ENCODE peak calls at places on chromosomes 6 and 20, in six cellular contexts. One of them, this sample, is unnamed. For H3K27me3, the result is how much of the 10 kb centered on the place peaks cover.

GRCh38 chr20:25273541-25274358 is 25.9 kb downstream of the PYGB start:
- DNase-seq in heart right ventricle: peak
- DNase-seq in cardiac muscle cell: no peak
- DNase-seq in psoas muscle: peak
- DNase-seq in brain microvascular endothelial cell: no peak
- DNase-seq in vagina: no peak
- DNase-seq in this sample: peak

GRCh38 chr20:58717278-58718091 is 24.9 kb downstream of the NPEPL1 start:
- DNase-seq in cardiac muscle cell: no peak
- DNase-seq in vagina: no peak
- DNase-seq in brain microvascular endothelial cell: no peak
- DNase-seq in psoas muscle: peak
- DNase-seq in heart right ventricle: no peak
- DNase-seq in this sample: no peak

GRCh38 chr6:169173532-169174268 is 79.9 kb downstream of the THBS2 start:
- DNase-seq in heart right ventricle: no peak
- DNase-seq in psoas muscle: no peak
- DNase-seq in cardiac muscle cell: no peak
- DNase-seq in brain microvascular endothelial cell: no peak
- DNase-seq in vagina: peak
- DNase-seq in this sample: no peak

GRCh38 chr6:71287038-71287437 is 1.6 kb upstream of the OGFRL1 start:
- DNase-seq in cardiac muscle cell: no peak
- DNase-seq in brain microvascular endothelial cell: no peak
- DNase-seq in psoas muscle: no peak
- DNase-seq in heart right ventricle: peak
- DNase-seq in vagina: no peak
- DNase-seq in this sample: no peak

GRCh38 chr6:51684038-51684437 is 403.4 kb downstream of the PKHD1 start:
- DNase-seq in brain microvascular endothelial cell: no peak
- DNase-seq in vagina: no peak
- DNase-seq in cardiac muscle cell: no peak
- DNase-seq in psoas muscle: no peak
- DNase-seq in heart right ventricle: no peak
- DNase-seq in this sample: no peak

GRCh38 chr6:26103141-26103769 is 16.0 kb downstream of the HFE start:
- DNase-seq in heart right ventricle: no peak
- DNase-seq in psoas muscle: no peak
- DNase-seq in vagina: no peak
- DNase-seq in brain microvascular endothelial cell: peak
- DNase-seq in cardiac muscle cell: no peak
- DNase-seq in this sample: no peak

GRCh38 chr6:93721386-93722048 is 302.2 kb upstream of the EPHA7 start:
- DNase-seq in psoas muscle: no peak
- DNase-seq in brain microvascular endothelial cell: peak
- DNase-seq in cardiac muscle cell: peak
- DNase-seq in heart right ventricle: no peak
- DNase-seq in vagina: no peak
- DNase-seq in this sample: no peak

GRCh38 chr20:57570898-57571297 is 10.0 kb downstream of the PCK1 start:
- DNase-seq in psoas muscle: no peak
- DNase-seq in vagina: no peak
- DNase-seq in brain microvascular endothelial cell: no peak
- DNase-seq in cardiac muscle cell: no peak
- DNase-seq in heart right ventricle: no peak
- DNase-seq in this sample: no peak

DNA sequence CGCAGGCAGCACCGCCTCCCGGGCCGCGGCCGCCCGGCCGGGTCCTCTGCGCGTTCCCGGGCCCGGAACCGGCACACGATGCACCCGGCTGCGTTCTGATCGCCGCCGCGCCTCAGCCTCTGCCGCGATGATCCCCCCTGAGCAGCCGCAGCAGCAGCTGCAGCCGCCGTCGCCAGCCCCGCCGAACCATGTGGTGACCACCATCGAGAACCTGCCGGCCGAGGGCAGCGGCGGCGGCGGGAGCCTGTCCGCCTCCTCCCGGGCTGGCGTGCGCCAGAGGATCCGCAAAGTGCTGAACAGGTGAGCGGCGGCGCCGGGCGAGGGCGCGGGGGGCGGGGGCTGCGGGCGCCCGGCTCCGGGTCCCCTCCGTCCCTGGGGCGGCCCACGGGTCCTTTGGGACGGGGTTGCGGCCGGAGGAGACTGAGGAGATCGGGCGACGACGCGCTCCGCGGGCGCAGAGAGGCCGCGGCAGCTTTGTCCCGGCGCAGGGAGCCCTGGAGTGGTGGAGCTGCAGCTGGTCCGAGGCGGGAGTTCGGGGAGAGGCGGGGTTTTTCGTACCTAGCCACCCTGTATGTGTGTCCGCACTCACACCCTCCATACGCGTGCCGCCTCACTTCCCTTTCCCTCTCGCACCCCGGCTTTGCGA is 659 bp downstream of the SLC35F1 start:
- DNase-seq in cardiac muscle cell: peak
- DNase-seq in psoas muscle: peak
- DNase-seq in vagina: no peak
- DNase-seq in brain microvascular endothelial cell: no peak
- DNase-seq in heart right ventricle: no peak
- DNase-seq in this sample: peak
- H3K27me3 ChIP-seq in cardiac muscle cell: under half
- H3K27me3 ChIP-seq in psoas muscle: half or more
- H3K27me3 ChIP-seq in vagina: under half
- H3K27me3 ChIP-seq in brain microvascular endothelial cell: under half
- H3K27me3 ChIP-seq in heart right ventricle: half or more
- H3K27me3 ChIP-seq in this sample: half or more

GRCh38 chr6:160766657-160767018 is 64.6 kb downstream of the PLG start:
- DNase-seq in cardiac muscle cell: no peak
- DNase-seq in brain microvascular endothelial cell: no peak
- DNase-seq in psoas muscle: no peak
- DNase-seq in heart right ventricle: no peak
- DNase-seq in vagina: no peak
- DNase-seq in this sample: no peak

GRCh38 chr6:160764847-160765246 is 62.8 kb downstream of the PLG start:
- DNase-seq in brain microvascular endothelial cell: no peak
- DNase-seq in heart right ventricle: no peak
- DNase-seq in cardiac muscle cell: no peak
- DNase-seq in psoas muscle: no peak
- DNase-seq in vagina: no peak
- DNase-seq in this sample: no peak

GRCh38 chr6:160767019-160767646 is 65.1 kb downstream of the PLG start:
- DNase-seq in brain microvascular endothelial cell: peak
- DNase-seq in vagina: no peak
- DNase-seq in heart right ventricle: peak
- DNase-seq in cardiac muscle cell: peak
- DNase-seq in psoas muscle: peak
- DNase-seq in this sample: peak

GRCh38 chr6:160767647-160768019 is 65.6 kb downstream of the PLG start:
- DNase-seq in cardiac muscle cell: no peak
- DNase-seq in psoas muscle: no peak
- DNase-seq in brain microvascular endothelial cell: no peak
- DNase-seq in heart right ventricle: no peak
- DNase-seq in vagina: no peak
- DNase-seq in this sample: no peak

GRCh38 chr6:160765412-160765811 is 63.4 kb downstream of the PLG start:
- DNase-seq in brain microvascular endothelial cell: no peak
- DNase-seq in vagina: no peak
- DNase-seq in psoas muscle: no peak
- DNase-seq in heart right ventricle: no peak
- DNase-seq in cardiac muscle cell: no peak
- DNase-seq in this sample: no peak
- TF ChIP-seq CTCF in brain microvascular endothelial cell: no peak
- TF ChIP-seq CTCF in vagina: no peak
- TF ChIP-seq CTCF in psoas muscle: no peak
- TF ChIP-seq CTCF in heart right ventricle: no peak
- TF ChIP-seq CTCF in cardiac muscle cell: no peak
- TF ChIP-seq CTCF in this sample: no peak

GRCh38 chr20:6769953-6770831 is 2.7 kb downstream of the BMP2 start:
- DNase-seq in vagina: no peak
- DNase-seq in heart right ventricle: peak
- DNase-seq in brain microvascular endothelial cell: peak
- DNase-seq in psoas muscle: peak
- DNase-seq in cardiac muscle cell: peak
- DNase-seq in this sample: peak

GRCh38 chr20:6767166-6767535 is 335 bp upstream of the BMP2 start:
- DNase-seq in psoas muscle: no peak
- DNase-seq in cardiac muscle cell: no peak
- DNase-seq in heart right ventricle: no peak
- DNase-seq in vagina: no peak
- DNase-seq in brain microvascular endothelial cell: no peak
- DNase-seq in this sample: no peak

GRCh38 chr20:6767536-6768227 is at the start of gene BMP2:
- DNase-seq in vagina: no peak
- DNase-seq in heart right ventricle: peak
- DNase-seq in psoas muscle: peak
- DNase-seq in cardiac muscle cell: peak
- DNase-seq in brain microvascular endothelial cell: peak
- DNase-seq in this sample: peak

GRCh38 chr20:6766433-6766832 is 1.1 kb upstream of the BMP2 start:
- DNase-seq in heart right ventricle: no peak
- DNase-seq in cardiac muscle cell: no peak
- DNase-seq in brain microvascular endothelial cell: no peak
- DNase-seq in vagina: no peak
- DNase-seq in psoas muscle: no peak
- DNase-seq in this sample: no peak

DNA sequence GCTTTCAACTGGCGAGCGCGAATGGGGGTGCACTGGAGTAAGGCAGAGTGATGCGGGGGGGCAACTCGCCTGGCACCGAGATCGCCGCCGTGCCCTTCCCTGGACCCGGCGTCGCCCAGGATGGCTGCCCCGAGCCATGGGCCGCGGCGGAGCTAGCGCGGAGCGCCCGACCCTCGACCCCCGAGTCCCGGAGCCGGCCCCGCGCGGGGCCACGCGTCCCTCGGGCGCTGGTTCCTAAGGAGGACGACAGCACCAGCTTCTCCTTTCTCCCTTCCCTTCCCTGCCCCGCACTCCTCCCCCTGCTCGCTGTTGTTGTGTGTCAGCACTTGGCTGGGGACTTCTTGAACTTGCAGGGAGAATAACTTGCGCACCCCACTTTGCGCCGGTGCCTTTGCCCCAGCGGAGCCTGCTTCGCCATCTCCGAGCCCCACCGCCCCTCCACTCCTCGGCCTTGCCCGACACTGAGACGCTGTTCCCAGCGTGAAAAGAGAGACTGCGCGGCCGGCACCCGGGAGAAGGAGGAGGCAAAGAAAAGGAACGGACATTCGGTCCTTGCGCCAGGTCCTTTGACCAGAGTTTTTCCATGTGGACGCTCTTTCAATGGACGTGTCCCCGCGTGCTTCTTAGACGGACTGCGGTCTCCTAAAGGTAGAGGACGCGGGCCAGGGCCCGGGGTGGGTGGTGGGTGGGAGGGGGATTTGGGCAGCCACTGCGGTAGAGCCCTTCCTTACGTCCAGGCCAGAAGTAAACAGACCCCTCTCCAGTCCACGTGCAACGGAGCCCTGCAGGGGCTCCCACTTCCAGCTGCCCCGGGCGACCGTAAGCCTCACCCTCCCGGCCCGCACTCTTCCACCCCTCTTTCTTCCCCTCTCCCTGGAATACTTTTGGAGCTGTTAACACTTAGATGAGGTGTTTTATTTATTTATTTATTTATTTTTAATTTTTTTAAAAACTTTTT is 1.0 kb downstream of the BMP2 start:
- DNase-seq in cardiac muscle cell: peak
- DNase-seq in brain microvascular endothelial cell: peak
- DNase-seq in psoas muscle: peak
- DNase-seq in vagina: no peak
- DNase-seq in heart right ventricle: peak
- DNase-seq in this sample: peak
- H3K27me3 ChIP-seq in cardiac muscle cell: under half
- H3K27me3 ChIP-seq in brain microvascular endothelial cell: under half
- H3K27me3 ChIP-seq in psoas muscle: under half
- H3K27me3 ChIP-seq in vagina: under half
- H3K27me3 ChIP-seq in heart right ventricle: half or more
- H3K27me3 ChIP-seq in this sample: under half

GRCh38 chr6:80105972-80106417 is 476 bp upstream of the BCKDHB start:
- DNase-seq in brain microvascular endothelial cell: no peak
- DNase-seq in vagina: no peak
- DNase-seq in psoas muscle: no peak
- DNase-seq in heart right ventricle: no peak
- DNase-seq in cardiac muscle cell: no peak
- DNase-seq in this sample: no peak
- TF ChIP-seq CTCF in brain microvascular endothelial cell: no peak
- TF ChIP-seq CTCF in vagina: no peak
- TF ChIP-seq CTCF in psoas muscle: no peak
- TF ChIP-seq CTCF in heart right ventricle: no peak
- TF ChIP-seq CTCF in cardiac muscle cell: no peak
- TF ChIP-seq CTCF in this sample: no peak

GRCh38 chr6:167798453-167798852 is 28.3 kb upstream of the AFDN start:
- DNase-seq in psoas muscle: no peak
- DNase-seq in heart right ventricle: no peak
- DNase-seq in brain microvascular endothelial cell: no peak
- DNase-seq in vagina: no peak
- DNase-seq in cardiac muscle cell: no peak
- DNase-seq in this sample: no peak
- H3K27me3 ChIP-seq in psoas muscle: under half
- H3K27me3 ChIP-seq in heart right ventricle: under half
- H3K27me3 ChIP-seq in brain microvascular endothelial cell: under half
- H3K27me3 ChIP-seq in vagina: under half
- H3K27me3 ChIP-seq in cardiac muscle cell: under half
- H3K27me3 ChIP-seq in this sample: under half

This sample was measured in lower lobe of right lung.